ENCODE peak calls at places on chromosomes 11 and 22, in seven cellular contexts. One of them, this sample, is unnamed.
A peak's percentile ranks its signal among the peaks of the same experiment; 100 is the strongest.

GRCh38 chr11:116842117-116842516 is 4.7 kb upstream of the APOA1 start:
- DNase-seq in mammary epithelial cell: no peak
- DNase-seq in pancreas: no peak
- DNase-seq in B cell: no peak
- DNase-seq in Peyer's patch: no peak
- DNase-seq in glutamatergic neuron: no peak
- DNase-seq in fibroblast of lung: no peak
- DNase-seq in this sample: no peak

GRCh38 chr22:45579806-45580702 is 77.4 kb downstream of the FBLN1 start:
- DNase-seq in mammary epithelial cell: no peak
- DNase-seq in pancreas: no peak
- DNase-seq in B cell: no peak
- DNase-seq in Peyer's patch: no peak
- DNase-seq in glutamatergic neuron: no peak
- DNase-seq in fibroblast of lung: no peak
- DNase-seq in this sample: no peak

GRCh38 chr22:36327922-36328551 is 59.7 kb downstream of the MYH9 start:
- DNase-seq in mammary epithelial cell: no peak
- DNase-seq in pancreas: peak; percentile 89
- DNase-seq in B cell: no peak
- DNase-seq in Peyer's patch: no peak
- DNase-seq in glutamatergic neuron: no peak
- DNase-seq in fibroblast of lung: peak; percentile 79
- DNase-seq in this sample: peak; percentile 72

GRCh38 chr11:1943977-1944376 is 3.2 kb upstream of the MRPL23 start:
- DNase-seq in mammary epithelial cell: peak; percentile 76
- DNase-seq in pancreas: no peak
- DNase-seq in B cell: peak; percentile 38
- DNase-seq in Peyer's patch: no peak
- DNase-seq in glutamatergic neuron: no peak
- DNase-seq in fibroblast of lung: peak; percentile 46
- DNase-seq in this sample: peak; percentile 32

GRCh38 chr11:3134218-3134621 is 30.9 kb downstream of the OSBPL5 start:
- DNase-seq in mammary epithelial cell: no peak
- DNase-seq in pancreas: peak; percentile 55
- DNase-seq in B cell: no peak
- DNase-seq in Peyer's patch: no peak
- DNase-seq in glutamatergic neuron: no peak
- DNase-seq in fibroblast of lung: no peak
- DNase-seq in this sample: no peak

GRCh38 chr11:64501500-64502427 is 89.3 kb upstream of the SLC22A12 start:
- DNase-seq in mammary epithelial cell: no peak
- DNase-seq in pancreas: no peak
- DNase-seq in B cell: no peak
- DNase-seq in Peyer's patch: no peak
- DNase-seq in glutamatergic neuron: no peak
- DNase-seq in fibroblast of lung: no peak
- DNase-seq in this sample: no peak

GRCh38 chr22:50525991-50526848 is 822 bp upstream of the SCO2 start:
- DNase-seq in mammary epithelial cell: peak; percentile 74
- DNase-seq in pancreas: peak; percentile 94
- DNase-seq in B cell: peak; percentile 78
- DNase-seq in Peyer's patch: peak; percentile 84
- DNase-seq in glutamatergic neuron: peak; percentile 91
- DNase-seq in fibroblast of lung: peak; percentile 69
- DNase-seq in this sample: peak; percentile 64

GRCh38 chr11:38446336-38446735 is 1848.3 kb upstream of the RAG2 start:
- DNase-seq in mammary epithelial cell: no peak
- DNase-seq in pancreas: no peak
- DNase-seq in B cell: no peak
- DNase-seq in Peyer's patch: no peak
- DNase-seq in glutamatergic neuron: no peak
- DNase-seq in fibroblast of lung: peak; percentile 92
- DNase-seq in this sample: no peak

GRCh38 chr22:37912171-37912570 is 6.1 kb downstream of the MICALL1 start:
- DNase-seq in mammary epithelial cell: no peak
- DNase-seq in pancreas: no peak
- DNase-seq in B cell: no peak
- DNase-seq in Peyer's patch: no peak
- DNase-seq in glutamatergic neuron: no peak
- DNase-seq in fibroblast of lung: no peak
- DNase-seq in this sample: no peak

GRCh38 chr11:31160504-31161422 is 208.8 kb downstream of the DCDC1 start:
- DNase-seq in mammary epithelial cell: no peak
- DNase-seq in pancreas: no peak
- DNase-seq in B cell: no peak
- DNase-seq in Peyer's patch: no peak
- DNase-seq in glutamatergic neuron: no peak
- DNase-seq in fibroblast of lung: no peak
- DNase-seq in this sample: no peak
- TF ChIP-seq CTCF in mammary epithelial cell: peak; percentile 52
- TF ChIP-seq CTCF in pancreas: no peak
- TF ChIP-seq CTCF in B cell: peak; percentile 43
- TF ChIP-seq CTCF in Peyer's patch: peak; percentile 8
- TF ChIP-seq CTCF in glutamatergic neuron: peak; percentile 80
- TF ChIP-seq CTCF in fibroblast of lung: peak; percentile 51
- TF ChIP-seq CTCF in this sample: peak; percentile 56

DNA sequence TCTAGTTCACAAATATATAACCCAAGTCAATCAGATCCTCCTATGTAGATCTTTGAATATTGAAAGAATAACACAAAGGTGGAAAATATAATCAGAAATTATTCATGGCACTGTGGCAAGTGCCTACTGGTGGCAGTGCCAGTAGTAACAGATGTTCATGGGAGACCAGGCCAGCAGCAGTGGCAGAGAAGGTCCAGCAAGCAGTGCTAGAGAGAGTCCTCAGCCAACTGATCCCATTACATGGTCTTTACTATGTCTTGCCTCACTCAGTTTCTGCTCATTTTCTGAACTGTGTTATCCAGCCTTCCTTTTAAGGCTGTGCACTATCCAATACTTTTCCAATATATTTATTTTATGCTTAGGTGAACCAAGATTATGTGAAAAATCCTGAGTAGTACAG is 124.9 kb downstream of the MRTFA start:
- DNase-seq in mammary epithelial cell: no peak
- DNase-seq in pancreas: peak; percentile 59
- DNase-seq in B cell: no peak
- DNase-seq in Peyer's patch: no peak
- DNase-seq in glutamatergic neuron: no peak
- DNase-seq in fibroblast of lung: no peak
- DNase-seq in this sample: peak; percentile 57
- TF ChIP-seq CTCF in mammary epithelial cell: no peak
- TF ChIP-seq CTCF in pancreas: no peak
- TF ChIP-seq CTCF in B cell: no peak
- TF ChIP-seq CTCF in Peyer's patch: no peak
- TF ChIP-seq CTCF in glutamatergic neuron: no peak
- TF ChIP-seq CTCF in fibroblast of lung: no peak
- TF ChIP-seq CTCF in this sample: peak; percentile 18

DNA sequence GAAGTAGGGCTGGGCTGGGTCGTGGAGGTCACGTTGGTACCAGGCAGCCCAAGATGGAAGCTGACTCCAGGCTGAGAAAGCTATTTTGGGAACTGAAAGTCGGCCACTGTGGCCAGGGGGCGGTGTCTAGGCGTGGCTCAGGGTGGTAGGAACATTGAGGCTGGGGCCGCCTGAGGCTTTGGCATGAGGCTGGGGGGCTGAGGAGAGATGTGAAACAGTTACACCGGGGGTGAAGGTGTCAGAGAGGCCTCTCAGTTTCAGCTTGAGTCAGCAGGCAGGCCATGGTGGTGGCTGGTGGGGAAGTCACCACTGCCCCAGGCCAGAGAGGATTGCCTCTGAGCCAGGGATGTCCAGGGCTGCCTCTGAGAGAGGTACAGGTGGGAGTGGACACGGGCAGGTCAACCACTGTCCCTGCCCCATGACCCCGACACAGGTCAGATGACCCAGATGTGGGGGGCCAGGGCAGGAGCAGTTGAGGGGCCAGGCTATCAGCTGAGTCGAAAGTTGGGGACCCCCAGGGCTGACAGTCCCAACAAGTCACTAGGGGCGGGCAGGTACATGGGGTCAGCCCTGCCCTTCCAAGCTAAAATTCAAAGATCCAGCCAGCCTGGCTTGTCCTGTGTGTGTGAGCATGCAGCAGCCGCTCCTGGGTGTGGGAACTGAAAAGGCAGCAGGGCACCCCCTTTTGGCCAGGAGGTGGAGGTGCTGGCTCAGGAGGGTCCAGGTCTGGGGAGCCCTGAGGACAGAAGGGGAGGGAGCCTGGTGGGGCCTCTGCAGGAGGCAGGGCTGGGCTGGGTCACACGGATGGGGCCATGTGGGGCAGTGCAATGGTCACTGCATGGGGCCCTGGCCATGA is 7.2 kb downstream of the KCNK7 start:
- DNase-seq in mammary epithelial cell: no peak
- DNase-seq in pancreas: peak; percentile 82
- DNase-seq in B cell: peak; percentile 81
- DNase-seq in Peyer's patch: peak; percentile 86
- DNase-seq in glutamatergic neuron: peak; percentile 62
- DNase-seq in fibroblast of lung: peak; percentile 29
- DNase-seq in this sample: peak; percentile 43
- TF ChIP-seq CTCF in mammary epithelial cell: peak; percentile 67
- TF ChIP-seq CTCF in pancreas: no peak
- TF ChIP-seq CTCF in B cell: peak; percentile 83
- TF ChIP-seq CTCF in Peyer's patch: peak; percentile 77
- TF ChIP-seq CTCF in glutamatergic neuron: peak; percentile 54
- TF ChIP-seq CTCF in fibroblast of lung: peak; percentile 52
- TF ChIP-seq CTCF in this sample: peak; percentile 50

GRCh38 chr11:121351089-121351488 is 58.5 kb downstream of the SC5D start:
- DNase-seq in mammary epithelial cell: no peak
- DNase-seq in pancreas: no peak
- DNase-seq in B cell: no peak
- DNase-seq in Peyer's patch: no peak
- DNase-seq in glutamatergic neuron: no peak
- DNase-seq in fibroblast of lung: no peak
- DNase-seq in this sample: no peak
- TF ChIP-seq CTCF in mammary epithelial cell: no peak
- TF ChIP-seq CTCF in pancreas: no peak
- TF ChIP-seq CTCF in B cell: no peak
- TF ChIP-seq CTCF in Peyer's patch: no peak
- TF ChIP-seq CTCF in glutamatergic neuron: no peak
- TF ChIP-seq CTCF in fibroblast of lung: no peak
- TF ChIP-seq CTCF in this sample: no peak

GRCh38 chr22:32389685-32390084 is 22.4 kb downstream of the RTCB start:
- DNase-seq in mammary epithelial cell: no peak
- DNase-seq in pancreas: no peak
- DNase-seq in B cell: no peak
- DNase-seq in Peyer's patch: no peak
- DNase-seq in glutamatergic neuron: peak; percentile 54
- DNase-seq in fibroblast of lung: no peak
- DNase-seq in this sample: peak; percentile 20
- TF ChIP-seq CTCF in mammary epithelial cell: peak; percentile 26
- TF ChIP-seq CTCF in pancreas: no peak
- TF ChIP-seq CTCF in B cell: peak; percentile 32
- TF ChIP-seq CTCF in Peyer's patch: no peak
- TF ChIP-seq CTCF in glutamatergic neuron: peak; percentile 65
- TF ChIP-seq CTCF in fibroblast of lung: peak; percentile 47
- TF ChIP-seq CTCF in this sample: peak; percentile 42